ENCODE peak calls at places on chromosome 19, in six cellular contexts. One of them, this sample, is unnamed.

GRCh38 chr19:56955637-56956216 is 115.2 kb upstream of the PEG3 start:
- DNase-seq in SK-N-MC: no peak
- DNase-seq in MM.1S: no peak
- DNase-seq in HCT116: no peak
- DNase-seq in astrocyte: no peak
- DNase-seq in colonic mucosa: no peak
- DNase-seq in this sample: no peak

GRCh38 chr19:370641-371330 is 26.2 kb upstream of the MIER2 start:
- DNase-seq in SK-N-MC: no peak
- DNase-seq in MM.1S: no peak
- DNase-seq in HCT116: no peak
- DNase-seq in astrocyte: no peak
- DNase-seq in colonic mucosa: no peak
- DNase-seq in this sample: no peak

GRCh38 chr19:10424011-10424637 is 3.8 kb downstream of the PDE4A start:
- DNase-seq in SK-N-MC: no peak
- DNase-seq in MM.1S: peak; percentile 61
- DNase-seq in HCT116: no peak
- DNase-seq in astrocyte: peak; percentile 38
- DNase-seq in colonic mucosa: peak; percentile 88
- DNase-seq in this sample: no peak

GRCh38 chr19:31350033-31350692 is 927 bp upstream of the TSHZ3 start:
- DNase-seq in SK-N-MC: no peak
- DNase-seq in MM.1S: no peak
- DNase-seq in HCT116: no peak
- DNase-seq in astrocyte: no peak
- DNase-seq in colonic mucosa: no peak
- DNase-seq in this sample: no peak

GRCh38 chr19:5255602-5256231 is 84.9 kb downstream of the PTPRS start:
- DNase-seq in SK-N-MC: no peak
- DNase-seq in MM.1S: no peak
- DNase-seq in HCT116: no peak
- DNase-seq in astrocyte: no peak
- DNase-seq in colonic mucosa: no peak
- DNase-seq in this sample: no peak

GRCh38 chr19:38649305-38650179 is 2.1 kb downstream of the ACTN4 start:
- DNase-seq in SK-N-MC: no peak
- DNase-seq in MM.1S: no peak
- DNase-seq in HCT116: no peak
- DNase-seq in astrocyte: no peak
- DNase-seq in colonic mucosa: peak; percentile 91
- DNase-seq in this sample: no peak

GRCh38 chr19:9323557-9323918 is 441 bp upstream of the ZNF559 start:
- DNase-seq in SK-N-MC: no peak
- DNase-seq in MM.1S: peak; percentile 86
- DNase-seq in HCT116: peak; percentile 6
- DNase-seq in astrocyte: peak; percentile 80
- DNase-seq in colonic mucosa: peak; percentile 72
- DNase-seq in this sample: peak; percentile 69

GRCh38 chr19:41457241-41457640 is 14.3 kb downstream of the ERICH4 start:
- DNase-seq in SK-N-MC: no peak
- DNase-seq in MM.1S: peak; percentile 82
- DNase-seq in HCT116: no peak
- DNase-seq in astrocyte: no peak
- DNase-seq in colonic mucosa: no peak
- DNase-seq in this sample: no peak

GRCh38 chr19:16293133-16294085 is 31.2 kb upstream of the KLF2 start:
- DNase-seq in SK-N-MC: no peak
- DNase-seq in MM.1S: no peak
- DNase-seq in HCT116: no peak
- DNase-seq in astrocyte: peak; percentile 96
- DNase-seq in colonic mucosa: peak; percentile 68
- DNase-seq in this sample: no peak

GRCh38 chr19:10920781-10921180 is 7.7 kb downstream of the YIPF2 start:
- DNase-seq in SK-N-MC: no peak
- DNase-seq in MM.1S: no peak
- DNase-seq in HCT116: no peak
- DNase-seq in astrocyte: no peak
- DNase-seq in colonic mucosa: no peak
- DNase-seq in this sample: no peak

GRCh38 chr19:13537454-13537853 is 31.2 kb upstream of the CACNA1A start:
- DNase-seq in SK-N-MC: no peak
- DNase-seq in MM.1S: no peak
- DNase-seq in HCT116: no peak
- DNase-seq in astrocyte: no peak
- DNase-seq in colonic mucosa: no peak
- DNase-seq in this sample: peak; percentile 47

GRCh38 chr19:718251-719024 is 9.7 kb downstream of the PALM start:
- DNase-seq in SK-N-MC: no peak
- DNase-seq in MM.1S: no peak
- DNase-seq in HCT116: no peak
- DNase-seq in astrocyte: no peak
- DNase-seq in colonic mucosa: no peak
- DNase-seq in this sample: no peak

GRCh38 chr19:17352608-17353280 is 15.4 kb downstream of the GTPBP3 start:
- DNase-seq in SK-N-MC: no peak
- DNase-seq in MM.1S: no peak
- DNase-seq in HCT116: no peak
- DNase-seq in astrocyte: no peak
- DNase-seq in colonic mucosa: no peak
- DNase-seq in this sample: no peak

GRCh38 chr19:33731886-33732285 is 64.8 kb upstream of the KCTD15 start:
- DNase-seq in SK-N-MC: no peak
- DNase-seq in MM.1S: no peak
- DNase-seq in HCT116: no peak
- DNase-seq in astrocyte: no peak
- DNase-seq in colonic mucosa: no peak
- DNase-seq in this sample: no peak

GRCh38 chr19:29878973-29879654 is 62.9 kb upstream of the URI1 start:
- DNase-seq in SK-N-MC: peak; percentile 37
- DNase-seq in MM.1S: peak; percentile 48
- DNase-seq in HCT116: peak; percentile 48
- DNase-seq in astrocyte: peak; percentile 14
- DNase-seq in colonic mucosa: no peak
- DNase-seq in this sample: no peak

GRCh38 chr19:7326105-7326877 is 22.4 kb upstream of the ARHGEF18 start:
- DNase-seq in SK-N-MC: no peak
- DNase-seq in MM.1S: peak; percentile 80
- DNase-seq in HCT116: peak; percentile 39
- DNase-seq in astrocyte: no peak
- DNase-seq in colonic mucosa: peak; percentile 79
- DNase-seq in this sample: peak; percentile 78

GRCh38 chr19:38095411-38096308 is 128.4 kb downstream of the DPF1 start:
- DNase-seq in SK-N-MC: peak; percentile 16
- DNase-seq in MM.1S: peak; percentile 50
- DNase-seq in HCT116: peak; percentile 40
- DNase-seq in astrocyte: peak; percentile 44
- DNase-seq in colonic mucosa: peak; percentile 74
- DNase-seq in this sample: peak; percentile 56

GRCh38 chr19:38883286-38883685 is 5.2 kb upstream of the RINL start:
- DNase-seq in SK-N-MC: no peak
- DNase-seq in MM.1S: no peak
- DNase-seq in HCT116: no peak
- DNase-seq in astrocyte: no peak
- DNase-seq in colonic mucosa: no peak
- DNase-seq in this sample: no peak

GRCh38 chr19:17611462-17612244 is 56.2 kb downstream of the COLGALT1 start:
- DNase-seq in SK-N-MC: no peak
- DNase-seq in MM.1S: no peak
- DNase-seq in HCT116: no peak
- DNase-seq in astrocyte: no peak
- DNase-seq in colonic mucosa: no peak
- DNase-seq in this sample: no peak

GRCh38 chr19:36363845-36364244 is 15.2 kb downstream of the ZFP14 start:
- DNase-seq in SK-N-MC: no peak
- DNase-seq in MM.1S: no peak
- DNase-seq in HCT116: no peak
- DNase-seq in astrocyte: no peak
- DNase-seq in colonic mucosa: no peak
- DNase-seq in this sample: no peak

GRCh38 chr19:43658001-43658400 is 12.0 kb downstream of the PLAUR start:
- DNase-seq in SK-N-MC: no peak
- DNase-seq in MM.1S: no peak
- DNase-seq in HCT116: no peak
- DNase-seq in astrocyte: no peak
- DNase-seq in colonic mucosa: no peak
- DNase-seq in this sample: no peak
- H3K36me3 ChIP-seq in SK-N-MC: peaks cover 78% of the 10 kb centered on the region
- H3K36me3 ChIP-seq in MM.1S: no peaks in the 10 kb centered on the region
- H3K36me3 ChIP-seq in HCT116: peaks cover 77% of the 10 kb centered on the region
- H3K36me3 ChIP-seq in astrocyte: peaks cover 64% of the 10 kb centered on the region
- H3K36me3 ChIP-seq in colonic mucosa: no peaks in the 10 kb centered on the region
- H3K36me3 ChIP-seq in this sample: peaks cover 52% of the 10 kb centered on the region

GRCh38 chr19:48368942-48369341 is 4.8 kb downstream of the SYNGR4 start:
- DNase-seq in SK-N-MC: no peak
- DNase-seq in MM.1S: no peak
- DNase-seq in HCT116: no peak
- DNase-seq in astrocyte: no peak
- DNase-seq in colonic mucosa: peak; percentile 84
- DNase-seq in this sample: no peak

GRCh38 chr19:48370955-48371354 is 6.8 kb downstream of the SYNGR4 start:
- DNase-seq in SK-N-MC: no peak
- DNase-seq in MM.1S: no peak
- DNase-seq in HCT116: no peak
- DNase-seq in astrocyte: no peak
- DNase-seq in colonic mucosa: no peak
- DNase-seq in this sample: no peak

GRCh38 chr19:48373567-48373966 is 9.4 kb downstream of the SYNGR4 start:
- DNase-seq in SK-N-MC: no peak
- DNase-seq in MM.1S: no peak
- DNase-seq in HCT116: no peak
- DNase-seq in astrocyte: no peak
- DNase-seq in colonic mucosa: no peak
- DNase-seq in this sample: no peak

GRCh38 chr19:48372904-48373303 is 8.7 kb downstream of the SYNGR4 start:
- DNase-seq in SK-N-MC: peak; percentile 78
- DNase-seq in MM.1S: no peak
- DNase-seq in HCT116: no peak
- DNase-seq in astrocyte: no peak
- DNase-seq in colonic mucosa: peak; percentile 70
- DNase-seq in this sample: no peak

GRCh38 chr19:48371367-48371766 is 7.2 kb downstream of the SYNGR4 start:
- DNase-seq in SK-N-MC: no peak
- DNase-seq in MM.1S: no peak
- DNase-seq in HCT116: no peak
- DNase-seq in astrocyte: no peak
- DNase-seq in colonic mucosa: no peak
- DNase-seq in this sample: no peak
- H3K4me3 ChIP-seq in SK-N-MC: no peak overlapping the region
- H3K4me3 ChIP-seq in MM.1S: no peak overlapping the region
- H3K4me3 ChIP-seq in HCT116: no peak overlapping the region
- H3K4me3 ChIP-seq in astrocyte: no peak overlapping the region
- H3K4me3 ChIP-seq in colonic mucosa: no peak overlapping the region
- H3K4me3 ChIP-seq in this sample: no peak overlapping the region

DNA sequence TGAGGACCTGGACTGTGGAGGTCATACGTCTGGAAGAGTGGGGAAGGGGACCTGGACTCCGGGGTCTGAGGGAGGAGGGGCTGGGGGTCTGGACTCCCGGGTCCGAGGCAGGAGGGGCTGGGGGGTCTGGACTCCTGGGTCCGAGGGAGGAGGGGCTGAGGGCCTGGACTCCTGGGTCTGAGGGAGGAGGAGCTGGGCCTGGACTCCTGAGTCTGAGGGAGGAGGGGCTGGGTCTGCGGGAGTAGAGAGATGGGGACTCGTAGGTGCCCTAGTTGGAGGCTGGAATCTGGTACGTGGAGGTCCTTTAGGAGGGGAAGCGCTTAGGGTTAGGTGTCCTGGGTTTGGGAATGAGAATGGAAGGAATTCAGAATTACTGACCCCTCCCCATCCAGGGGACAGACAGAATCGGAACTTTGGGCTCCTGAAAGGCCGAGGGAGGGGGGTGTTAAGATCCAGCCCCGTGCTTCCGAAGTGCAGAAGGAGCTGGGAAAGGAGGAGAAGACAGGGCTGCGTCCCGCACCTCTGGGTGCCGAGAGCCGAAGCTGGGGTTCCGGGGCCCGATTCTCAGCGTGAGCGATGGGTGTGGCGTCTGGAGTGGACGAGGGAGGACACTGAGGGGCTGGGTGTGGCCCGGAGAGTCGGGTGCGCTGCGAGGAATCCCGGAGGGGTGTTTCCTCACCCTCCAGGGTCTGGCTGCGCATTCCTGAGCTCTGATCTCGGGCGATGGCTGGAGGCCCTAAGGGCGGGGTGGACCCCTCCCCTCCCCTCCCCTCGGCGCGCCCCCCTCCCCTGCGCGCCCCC is 608 bp downstream of the MYADM start:
- DNase-seq in SK-N-MC: no peak
- DNase-seq in MM.1S: no peak
- DNase-seq in HCT116: no peak
- DNase-seq in astrocyte: no peak
- DNase-seq in colonic mucosa: peak; percentile 70
- DNase-seq in this sample: no peak
- H3K9ac ChIP-seq in SK-N-MC: peak overlapping the region; percentile 77
- H3K9ac ChIP-seq in MM.1S: no peak overlapping the region
- H3K9ac ChIP-seq in HCT116: peak overlapping the region; percentile 95
- H3K9ac ChIP-seq in astrocyte: peak overlapping the region; percentile 99
- H3K9ac ChIP-seq in colonic mucosa: peak overlapping the region; percentile 86
- H3K9ac ChIP-seq in this sample: peak overlapping the region; percentile 94

GRCh38 chr19:2226840-2227360 is 9.2 kb downstream of the PLEKHJ1 start:
- DNase-seq in SK-N-MC: no peak
- DNase-seq in MM.1S: no peak
- DNase-seq in HCT116: no peak
- DNase-seq in astrocyte: no peak
- DNase-seq in colonic mucosa: no peak
- DNase-seq in this sample: no peak

GRCh38 chr19:2227415-2228156 is 8.5 kb downstream of the PLEKHJ1 start:
- DNase-seq in SK-N-MC: no peak
- DNase-seq in MM.1S: no peak
- DNase-seq in HCT116: no peak
- DNase-seq in astrocyte: no peak
- DNase-seq in colonic mucosa: no peak
- DNase-seq in this sample: no peak

GRCh38 chr19:2229103-2230028 is 6.8 kb downstream of the PLEKHJ1 start:
- DNase-seq in SK-N-MC: no peak
- DNase-seq in MM.1S: no peak
- DNase-seq in HCT116: no peak
- DNase-seq in astrocyte: no peak
- DNase-seq in colonic mucosa: no peak
- DNase-seq in this sample: no peak

GRCh38 chr19:2230029-2230531 is 6.0 kb downstream of the PLEKHJ1 start:
- DNase-seq in SK-N-MC: no peak
- DNase-seq in MM.1S: no peak
- DNase-seq in HCT116: no peak
- DNase-seq in astrocyte: no peak
- DNase-seq in colonic mucosa: no peak
- DNase-seq in this sample: no peak

GRCh38 chr19:2228157-2229030 is 7.7 kb downstream of the PLEKHJ1 start:
- DNase-seq in SK-N-MC: no peak
- DNase-seq in MM.1S: no peak
- DNase-seq in HCT116: no peak
- DNase-seq in astrocyte: no peak
- DNase-seq in colonic mucosa: no peak
- DNase-seq in this sample: no peak
- H3K36me3 ChIP-seq in SK-N-MC: peaks cover 32% of the 10 kb centered on the region
- H3K36me3 ChIP-seq in MM.1S: peaks cover 22% of the 10 kb centered on the region
- H3K36me3 ChIP-seq in HCT116: peaks cover 27% of the 10 kb centered on the region
- H3K36me3 ChIP-seq in astrocyte: peaks cover 9% of the 10 kb centered on the region
- H3K36me3 ChIP-seq in colonic mucosa: peaks cover 4% of the 10 kb centered on the region
- H3K36me3 ChIP-seq in this sample: peaks cover 96% of the 10 kb centered on the region